ENCODE peak calls at places on chromosomes 13 and 19, in six cellular contexts. R, M, J, X, H and I are unnamed samples.

GRCh38 chr19:8366961-8367326 is 3.0 kb downstream of the ANGPTL4 start:
- DNase-seq in R (no peak), M (peak), J (no peak), X (no peak), H (no peak), I (no peak)

GRCh38 chr13:112188298-112188610 is 121.3 kb downstream of the SOX1 start:
- DNase-seq in R (no peak), M (no peak), J (no peak), X (no peak), H (no peak), I (no peak)

GRCh38 chr13:28321751-28322150 is 173.2 kb downstream of the FLT1 start:
- DNase-seq in R (no peak), M (no peak), J (no peak), X (no peak), H (no peak), I (no peak)

GRCh38 chr19:9848060-9848459 is 12.9 kb downstream of the PIN1 start:
- DNase-seq in R (no peak), M (no peak), J (no peak), X (no peak), H (no peak), I (no peak)

GRCh38 chr13:89627991-89628390 is 1719.5 kb upstream of the MIR17HG start:
- DNase-seq in R (no peak), M (no peak), J (no peak), X (no peak), H (no peak), I (no peak)

GRCh38 chr13:43984292-43984691 is 104.6 kb downstream of the LACC1 start:
- DNase-seq in R (no peak), M (no peak), J (no peak), X (no peak), H (no peak), I (no peak)

GRCh38 chr13:75494491-75494890 is 12.5 kb upstream of the TBC1D4 start:
- DNase-seq in R (no peak), M (no peak), J (no peak), X (peak), H (no peak), I (no peak)

GRCh38 chr13:42812311-42812710 is 30.9 kb downstream of the FAM216B start:
- DNase-seq in R (no peak), M (peak), J (no peak), X (peak), H (no peak), I (no peak)

GRCh38 chr19:45477713-45478453 is 10.1 kb downstream of the FOSB start:
- DNase-seq in R (no peak), M (no peak), J (no peak), X (no peak), H (no peak), I (no peak)

GRCh38 chr19:31127132-31127967 is 221.9 kb downstream of the TSHZ3 start:
- DNase-seq in R (no peak), M (peak), J (no peak), X (peak), H (peak), I (no peak)

GRCh38 chr19:1171755-1172352 is 2.2 kb downstream of the SBNO2 start:
- DNase-seq in R (no peak), M (peak), J (peak), X (no peak), H (no peak), I (no peak)

GRCh38 chr19:3723883-3724282 is 15.7 kb downstream of the TJP3 start:
- DNase-seq in R (no peak), M (no peak), J (no peak), X (no peak), H (no peak), I (no peak)

GRCh38 chr19:39131255-39131755 is 5.7 kb downstream of the PAK4 start:
- DNase-seq in R (no peak), M (peak), J (no peak), X (peak), H (no peak), I (no peak)

GRCh38 chr13:31521466-31521865 is 217.9 kb upstream of the RXFP2 start:
- DNase-seq in R (no peak), M (peak), J (no peak), X (no peak), H (no peak), I (no peak)

GRCh38 chr19:48154003-48154402 is 16.1 kb downstream of the LIG1 start:
- DNase-seq in R (no peak), M (no peak), J (no peak), X (no peak), H (no peak), I (no peak)

GRCh38 chr19:29687244-29687896 is 22.1 kb downstream of the PLEKHF1 start:
- DNase-seq in R (peak), M (peak), J (no peak), X (peak), H (no peak), I (no peak)

GRCh38 chr19:36009220-36009619 is 607 bp upstream of the SYNE4 start:
- DNase-seq in R (peak), M (peak), J (peak), X (peak), H (peak), I (no peak)

GRCh38 chr19:33472696-33473624 is 48.6 kb downstream of the PEPD start:
- DNase-seq in R (no peak), M (peak), J (peak), X (peak), H (no peak), I (no peak)

GRCh38 chr13:28357846-28358496 is 137.0 kb downstream of the FLT1 start:
- DNase-seq in R (no peak), M (no peak), J (no peak), X (no peak), H (no peak), I (no peak)

GRCh38 chr13:111044087-111044830 is 70.9 kb upstream of the ARHGEF7 start:
- DNase-seq in R (no peak), M (no peak), J (no peak), X (no peak), H (no peak), I (no peak)

GRCh38 chr19:28509079-28509895 is 703.7 kb downstream of the UQCRFS1 start:
- DNase-seq in R (no peak), M (no peak), J (no peak), X (no peak), H (no peak), I (no peak)

GRCh38 chr19:585551-586110 is 4.0 kb upstream of the HCN2 start:
- DNase-seq in R (no peak), M (no peak), J (no peak), X (no peak), H (no peak), I (no peak)

GRCh38 chr19:43711751-43712355 is 4.0 kb upstream of the IRGC start:
- DNase-seq in R (no peak), M (no peak), J (no peak), X (no peak), H (no peak), I (no peak)

GRCh38 chr13:31598990-31599389 is 140.3 kb upstream of the RXFP2 start:
- DNase-seq in R (no peak), M (no peak), J (no peak), X (no peak), H (no peak), I (no peak)

GRCh38 chr13:114155923-114156883 is 22.9 kb upstream of the CFAP97D2 start:
- DNase-seq in R (no peak), M (no peak), J (no peak), X (no peak), H (no peak), I (no peak)

GRCh38 chr13:30968734-30969335 is 36.4 kb downstream of the TEX26 start:
- DNase-seq in R (no peak), M (peak), J (no peak), X (no peak), H (no peak), I (no peak)

GRCh38 chr19:6971366-6971765 is 49.9 kb downstream of the MBD3L2B start:
- DNase-seq in R (no peak), M (no peak), J (no peak), X (no peak), H (no peak), I (no peak)

GRCh38 chr13:44899967-44900366 is 89.3 kb downstream of the NUFIP1 start:
- DNase-seq in R (no peak), M (no peak), J (no peak), X (no peak), H (no peak), I (no peak)

GRCh38 chr19:13985771-13986347 is 20.3 kb downstream of the RFX1 start:
- DNase-seq in R (no peak), M (no peak), J (no peak), X (no peak), H (no peak), I (no peak)

GRCh38 chr13:109610517-109610916 is 175.9 kb downstream of the IRS2 start:
- DNase-seq in R (peak), M (no peak), J (peak), X (no peak), H (peak), I (no peak)

GRCh38 chr13:30696278-30697176 is 38.8 kb upstream of the ALOX5AP start:
- DNase-seq in R (peak), M (no peak), J (peak), X (no peak), H (peak), I (no peak)

GRCh38 chr13:40152145-40152544 is 496.7 kb downstream of the COG6 start:
- DNase-seq in R (no peak), M (peak), J (no peak), X (peak), H (no peak), I (no peak)

GRCh38 chr19:7478843-7479227 is 10.0 kb downstream of the PEX11G start:
- DNase-seq in R (no peak), M (no peak), J (no peak), X (no peak), H (no peak), I (no peak)

GRCh38 chr19:14944456-14944855 is 3.2 kb downstream of the OR7C2 start:
- DNase-seq in R (no peak), M (no peak), J (no peak), X (no peak), H (no peak), I (no peak)

GRCh38 chr13:67383358-67383757 is 153.2 kb upstream of the PCDH9 start:
- DNase-seq in R (no peak), M (peak), J (no peak), X (no peak), H (no peak), I (no peak)

GRCh38 chr19:51138549-51138979 is 3.5 kb upstream of the SIGLEC7 start:
- DNase-seq in R (peak), M (no peak), J (peak), X (no peak), H (no peak), I (no peak)

GRCh38 chr19:13797870-13798269 is 2.6 kb downstream of the ZSWIM4 start:
- DNase-seq in R (no peak), M (peak), J (peak), X (peak), H (no peak), I (no peak)

GRCh38 chr13:61608138-61608537 is 192.5 kb upstream of the PCDH20 start:
- DNase-seq in R (no peak), M (no peak), J (no peak), X (no peak), H (no peak), I (no peak)

GRCh38 chr13:30698023-30698422 is 37.3 kb upstream of the ALOX5AP start:
- DNase-seq in R (no peak), M (peak), J (no peak), X (peak), H (no peak), I (no peak)

GRCh38 chr19:4208385-4209094 is 20.8 kb upstream of the EBI3 start:
- DNase-seq in R (no peak), M (no peak), J (no peak), X (peak), H (peak), I (no peak)

GRCh38 chr13:49098771-49099512 is 121.2 kb upstream of the MLNR start:
- DNase-seq in R (peak), M (peak), J (no peak), X (no peak), H (no peak), I (no peak)
- TF ChIP-seq CTCF in R (peak), M (peak), J (peak), X (peak), H (peak), I (peak)

GRCh38 chr19:41551711-41552110 is 24.3 kb upstream of the CEACAM21 start:
- DNase-seq in R (no peak), M (no peak), J (no peak), X (no peak), H (no peak), I (no peak)
- H3K4me3 ChIP-seq in R (no peak), M (no peak), J (peak), X (no peak), H (no peak), I (peak)

GRCh38 chr13:24605923-24606372 is 74.3 kb upstream of the ATP12A start:
- DNase-seq in R (peak), M (peak), J (no peak), X (peak), H (no peak), I (no peak)
- TF ChIP-seq CTCF in R (peak), M (peak), J (no peak), X (peak), H (no peak), I (peak)

DNA sequence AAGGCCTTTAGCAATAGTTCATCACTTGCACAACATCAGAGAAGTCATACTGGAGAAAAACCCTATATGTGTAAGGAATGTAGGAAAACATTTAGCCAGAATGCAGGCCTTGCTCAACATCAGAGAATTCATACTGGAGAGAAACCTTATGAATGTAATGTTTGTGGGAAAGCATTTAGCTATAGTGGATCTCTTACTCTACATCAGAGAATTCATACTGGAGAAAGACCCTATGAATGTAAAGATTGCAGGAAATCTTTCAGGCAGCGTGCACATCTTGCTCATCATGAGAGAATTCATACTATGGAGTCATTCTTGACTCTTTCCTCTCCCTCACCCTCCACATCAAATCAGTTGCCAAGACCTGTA is 19.8 kb downstream of the ZNF583 start:
- DNase-seq in R (no peak), M (no peak), J (no peak), X (no peak), H (no peak), I (no peak)
- H3K4me3 ChIP-seq in R (no peak), M (no peak), J (no peak), X (no peak), H (no peak), I (no peak)

GRCh38 chr13:33487575-33488243 is 202.2 kb upstream of the STARD13 start:
- DNase-seq in R (peak), M (peak), J (no peak), X (no peak), H (peak), I (no peak)
- TF ChIP-seq CTCF in R (peak), M (peak), J (peak), X (peak), H (no peak), I (peak)